ENCODE peak calls at places on chromosome 6, in eight cellular contexts. O, U, J, G, B, A, F and T are unnamed samples.

GRCh38 chr6:67694127-67694526 is 941.0 kb upstream of the ADGRB3 start:
- DNase-seq in U (no peak), G (no peak), B (no peak), A (no peak), O (no peak), F (no peak), J (no peak), T (no peak)

GRCh38 chr6:150696156-150696555 is 96.5 kb downstream of the PLEKHG1 start:
- DNase-seq in F (no peak), G (no peak), J (no peak), U (no peak), A (no peak), B (no peak), O (no peak), T (no peak)

GRCh38 chr6:112560651-112561050 is 213.5 kb downstream of the RFPL4B start:
- DNase-seq in O (no peak), J (no peak), F (no peak), A (no peak), G (no peak), B (no peak), U (no peak), T (no peak)

GRCh38 chr6:127302728-127303675 is 36.3 kb downstream of the RNF146 start:
- DNase-seq in F (no peak), O (no peak), G (peak), B (no peak), U (peak), A (peak), J (peak), T (no peak)

GRCh38 chr6:112066606-112067005 is 12.7 kb downstream of the CCN6 start:
- DNase-seq in O (no peak), J (no peak), B (no peak), U (no peak), A (no peak), F (no peak), G (no peak), T (no peak)

GRCh38 chr6:44788387-44788981 is 401.0 kb downstream of the CDC5L start:
- DNase-seq in U (no peak), B (no peak), G (no peak), A (peak), J (no peak), F (no peak), O (no peak), T (no peak)

GRCh38 chr6:41373919-41374617 is 38.7 kb downstream of the NCR2 start:
- DNase-seq in U (no peak), A (no peak), F (no peak), G (no peak), J (no peak), O (peak), B (peak), T (no peak)

GRCh38 chr6:169239181-169239580 is 14.5 kb downstream of the THBS2 start:
- DNase-seq in G (no peak), A (no peak), F (no peak), U (no peak), O (no peak), B (no peak), J (no peak), T (no peak)

GRCh38 chr6:138001750-138002349 is 105.4 kb downstream of the PERP start:
- DNase-seq in B (no peak), A (peak), G (peak), F (no peak), J (peak), O (peak), U (peak), T (no peak)

GRCh38 chr6:5285526-5285925 is 24.2 kb downstream of the FARS2 start:
- DNase-seq in J (no peak), U (no peak), A (no peak), G (no peak), O (no peak), F (no peak), B (no peak), T (no peak)

GRCh38 chr6:38091626-38092025 is 272.1 kb downstream of the ZFAND3 start:
- DNase-seq in O (peak), G (no peak), F (no peak), B (no peak), J (no peak), U (no peak), A (no peak), T (no peak)

GRCh38 chr6:12508553-12508952 is 208.0 kb upstream of the PHACTR1 start:
- DNase-seq in O (no peak), B (no peak), F (no peak), J (no peak), U (no peak), A (no peak), G (no peak), T (no peak)

GRCh38 chr6:27250955-27251671 is 3.6 kb downstream of the PRSS16 start:
- DNase-seq in J (peak), A (no peak), O (peak), G (peak), B (peak), U (peak), F (peak), T (no peak)

GRCh38 chr6:38391206-38391908 is 248.4 kb downstream of the BTBD9 start:
- DNase-seq in J (peak), A (peak), F (no peak), U (no peak), G (no peak), O (no peak), B (no peak), T (no peak)

GRCh38 chr6:3711776-3712175 is 39.7 kb downstream of the PXDC1 start:
- DNase-seq in J (no peak), G (no peak), U (no peak), A (no peak), B (no peak), F (no peak), O (no peak), T (no peak)